ENCODE peak calls at places on chromosomes 2 and 18, in four cellular contexts. O is psoas muscle, S is left cardiac atrium, J is NCI-H2081. U is an unnamed sample.

GRCh38 chr2:75353131-75353530 is 153.8 kb upstream of the TACR1 start:
- DNase-seq in O (no peak), S (no peak), J (no peak), U (no peak)

GRCh38 chr18:31255953-31256352 is 62.0 kb upstream of the DSG1 start:
- DNase-seq in S (no peak), O (no peak), J (no peak), U (no peak)

GRCh38 chr2:95075440-95075885 is 46.1 kb downstream of the MRPS5 start:
- DNase-seq in S (no peak), O (no peak), J (no peak), U (no peak)

GRCh38 chr2:102717308-102718018 is 44.4 kb upstream of the TMEM182 start:
- DNase-seq in S (no peak), O (peak), J (no peak), U (no peak)

GRCh38 chr2:231331533-231331932 is 64.0 kb upstream of the B3GNT7 start:
- DNase-seq in J (no peak), O (no peak), S (no peak), U (no peak)

GRCh38 chr2:119760237-119760807 is 600 bp downstream of the PTPN4 start:
- DNase-seq in O (peak), J (peak), S (no peak), U (no peak)

GRCh38 chr2:165573534-165574461 is 104.3 kb downstream of the CSRNP3 start:
- DNase-seq in O (no peak), J (peak), S (peak), U (peak)

GRCh38 chr18:35345460-35345921 is 1.3 kb upstream of the ZNF24 start:
- DNase-seq in O (no peak), J (peak), S (no peak), U (no peak)

GRCh38 chr2:100756704-100757103 is 63.2 kb upstream of the NPAS2 start:
- DNase-seq in S (no peak), O (no peak), J (no peak), U (no peak)

GRCh38 chr2:1563084-1563857 is 150.0 kb downstream of the TPO start:
- DNase-seq in J (no peak), O (no peak), S (no peak), U (peak)

GRCh38 chr2:222268311-222268980 is 30.4 kb downstream of the PAX3 start:
- DNase-seq in J (no peak), S (no peak), O (no peak), U (no peak)

GRCh38 chr2:85669549-85669948 is 1.6 kb upstream of the SFTPB start:
- DNase-seq in S (no peak), J (no peak), O (no peak), U (no peak)

GRCh38 chr18:64799378-64799777 is 650.5 kb upstream of the LINC00305 start:
- DNase-seq in J (no peak), S (no peak), O (no peak), U (no peak)

GRCh38 chr2:191567229-191567628 is 110.7 kb upstream of the NABP1 start:
- DNase-seq in S (no peak), J (no peak), O (no peak), U (no peak)

GRCh38 chr2:99487906-99488305 is 1.9 kb downstream of the REV1 start:
- DNase-seq in S (no peak), O (no peak), J (no peak), U (no peak)

GRCh38 chr2:223081789-223082188 is 29.8 kb downstream of the KCNE4 start:
- DNase-seq in S (no peak), J (no peak), O (no peak), U (no peak)

GRCh38 chr2:85768713-85769112 is 14.9 kb downstream of the ATOH8 start:
- DNase-seq in S (peak), J (peak), O (no peak), U (peak)

GRCh38 chr2:236168110-236169067 is at the start of gene GBX2:
- DNase-seq in S (peak), J (peak), O (no peak), U (no peak)

GRCh38 chr2:128286905-128287779 is 31.5 kb downstream of the HS6ST1 start:
- DNase-seq in S (no peak), O (peak), J (no peak), U (peak)

GRCh38 chr18:11121426-11121825 is 27.9 kb downstream of the PIEZO2 start:
- DNase-seq in O (no peak), S (no peak), J (no peak), U (no peak)

GRCh38 chr2:152335851-152336102 is 803 bp downstream of the FMNL2 start:
- DNase-seq in J (no peak), S (peak), O (no peak), U (no peak)

GRCh38 chr2:72289736-72290135 is 142.1 kb upstream of the CYP26B1 start:
- DNase-seq in J (no peak), S (no peak), O (no peak), U (no peak)

GRCh38 chr2:10369269-10370255 is 66.9 kb downstream of the HPCAL1 start:
- DNase-seq in S (no peak), O (no peak), J (no peak), U (no peak)

GRCh38 chr2:40371525-40372277 is 80.2 kb downstream of the SLC8A1 start:
- DNase-seq in O (peak), J (peak), S (peak), U (peak)

GRCh38 chr18:44896817-44897216 is 216.1 kb downstream of the SETBP1 start:
- DNase-seq in S (no peak), O (no peak), J (peak), U (no peak)

GRCh38 chr2:58081000-58081399 is 34.4 kb downstream of the VRK2 start:
- DNase-seq in O (no peak), J (peak), S (no peak), U (no peak)

GRCh38 chr2:195695002-195695631 is 38.1 kb downstream of the SLC39A10 start:
- DNase-seq in O (no peak), J (no peak), S (no peak), U (no peak)